ENCODE peak calls at places on chromosomes 6 and 20, in ten cellular contexts. One of them, this sample, is unnamed.

GRCh38 chr6:14984454-14984853 is 261.4 kb upstream of the JARID2 start:
- DNase-seq in MCF 10A: peak
- DNase-seq in hypothalamus: no peak
- DNase-seq in stimulated activated CD4-positive, alpha-beta T cell treated with anti-CD3 and anti-CD28 coated beads, Interleukin-4, amount 100 ng/mL, for 48 hours: no peak
- DNase-seq in H7: no peak
- DNase-seq in SW 1271: no peak
- DNase-seq in tibial nerve: peak
- DNase-seq in activated CD8-positive, alpha-beta memory T cell treated with anti-CD3 and anti-CD28 coated beads for 24 hours: no peak
- DNase-seq in T-helper 2 cell: no peak
- DNase-seq in NCI-H1092 treated with DMSO at 0.1 percent for 48 hours: no peak
- DNase-seq in this sample: no peak

GRCh38 chr20:47438464-47439381 is 63.0 kb upstream of the NCOA3 start:
- DNase-seq in MCF 10A: no peak
- DNase-seq in hypothalamus: no peak
- DNase-seq in stimulated activated CD4-positive, alpha-beta T cell treated with anti-CD3 and anti-CD28 coated beads, Interleukin-4, amount 100 ng/mL, for 48 hours: no peak
- DNase-seq in H7: peak
- DNase-seq in SW 1271: no peak
- DNase-seq in tibial nerve: no peak
- DNase-seq in activated CD8-positive, alpha-beta memory T cell treated with anti-CD3 and anti-CD28 coated beads for 24 hours: no peak
- DNase-seq in T-helper 2 cell: no peak
- DNase-seq in NCI-H1092 treated with DMSO at 0.1 percent for 48 hours: no peak
- DNase-seq in this sample: peak

GRCh38 chr6:1482381-1483166 is 93.2 kb downstream of the FOXF2 start:
- DNase-seq in MCF 10A: peak
- DNase-seq in hypothalamus: no peak
- DNase-seq in stimulated activated CD4-positive, alpha-beta T cell treated with anti-CD3 and anti-CD28 coated beads, Interleukin-4, amount 100 ng/mL, for 48 hours: no peak
- DNase-seq in H7: no peak
- DNase-seq in SW 1271: peak
- DNase-seq in tibial nerve: no peak
- DNase-seq in activated CD8-positive, alpha-beta memory T cell treated with anti-CD3 and anti-CD28 coated beads for 24 hours: no peak
- DNase-seq in T-helper 2 cell: no peak
- DNase-seq in NCI-H1092 treated with DMSO at 0.1 percent for 48 hours: no peak
- DNase-seq in this sample: no peak

GRCh38 chr6:105372862-105373182 is 30.1 kb downstream of the PREP start:
- DNase-seq in MCF 10A: peak
- DNase-seq in hypothalamus: no peak
- DNase-seq in stimulated activated CD4-positive, alpha-beta T cell treated with anti-CD3 and anti-CD28 coated beads, Interleukin-4, amount 100 ng/mL, for 48 hours: no peak
- DNase-seq in H7: no peak
- DNase-seq in SW 1271: no peak
- DNase-seq in tibial nerve: no peak
- DNase-seq in activated CD8-positive, alpha-beta memory T cell treated with anti-CD3 and anti-CD28 coated beads for 24 hours: no peak
- DNase-seq in T-helper 2 cell: no peak
- DNase-seq in NCI-H1092 treated with DMSO at 0.1 percent for 48 hours: no peak
- DNase-seq in this sample: no peak

GRCh38 chr20:58228484-58229197 is at the start of gene ANKRD60:
- DNase-seq in MCF 10A: no peak
- DNase-seq in hypothalamus: no peak
- DNase-seq in stimulated activated CD4-positive, alpha-beta T cell treated with anti-CD3 and anti-CD28 coated beads, Interleukin-4, amount 100 ng/mL, for 48 hours: no peak
- DNase-seq in H7: peak
- DNase-seq in SW 1271: no peak
- DNase-seq in tibial nerve: no peak
- DNase-seq in activated CD8-positive, alpha-beta memory T cell treated with anti-CD3 and anti-CD28 coated beads for 24 hours: peak
- DNase-seq in T-helper 2 cell: no peak
- DNase-seq in NCI-H1092 treated with DMSO at 0.1 percent for 48 hours: peak
- DNase-seq in this sample: no peak

GRCh38 chr20:25054995-25055629 is 2.8 kb downstream of the ACSS1 start:
- DNase-seq in MCF 10A: peak
- DNase-seq in hypothalamus: no peak
- DNase-seq in stimulated activated CD4-positive, alpha-beta T cell treated with anti-CD3 and anti-CD28 coated beads, Interleukin-4, amount 100 ng/mL, for 48 hours: no peak
- DNase-seq in H7: no peak
- DNase-seq in SW 1271: no peak
- DNase-seq in tibial nerve: no peak
- DNase-seq in activated CD8-positive, alpha-beta memory T cell treated with anti-CD3 and anti-CD28 coated beads for 24 hours: no peak
- DNase-seq in T-helper 2 cell: no peak
- DNase-seq in NCI-H1092 treated with DMSO at 0.1 percent for 48 hours: no peak
- DNase-seq in this sample: no peak

GRCh38 chr20:59073582-59073981 is 31.0 kb upstream of the PRELID3B start:
- DNase-seq in MCF 10A: no peak
- DNase-seq in hypothalamus: no peak
- DNase-seq in stimulated activated CD4-positive, alpha-beta T cell treated with anti-CD3 and anti-CD28 coated beads, Interleukin-4, amount 100 ng/mL, for 48 hours: no peak
- DNase-seq in H7: no peak
- DNase-seq in SW 1271: no peak
- DNase-seq in tibial nerve: no peak
- DNase-seq in activated CD8-positive, alpha-beta memory T cell treated with anti-CD3 and anti-CD28 coated beads for 24 hours: no peak
- DNase-seq in T-helper 2 cell: no peak
- DNase-seq in NCI-H1092 treated with DMSO at 0.1 percent for 48 hours: no peak
- DNase-seq in this sample: no peak

GRCh38 chr6:147869223-147869600 is 360.7 kb downstream of the SAMD5 start:
- DNase-seq in MCF 10A: no peak
- DNase-seq in hypothalamus: no peak
- DNase-seq in stimulated activated CD4-positive, alpha-beta T cell treated with anti-CD3 and anti-CD28 coated beads, Interleukin-4, amount 100 ng/mL, for 48 hours: no peak
- DNase-seq in H7: no peak
- DNase-seq in SW 1271: no peak
- DNase-seq in tibial nerve: no peak
- DNase-seq in activated CD8-positive, alpha-beta memory T cell treated with anti-CD3 and anti-CD28 coated beads for 24 hours: no peak
- DNase-seq in T-helper 2 cell: no peak
- DNase-seq in NCI-H1092 treated with DMSO at 0.1 percent for 48 hours: no peak
- DNase-seq in this sample: no peak

GRCh38 chr6:43812850-43813584 is 43.0 kb downstream of the VEGFA start:
- DNase-seq in MCF 10A: no peak
- DNase-seq in hypothalamus: no peak
- DNase-seq in stimulated activated CD4-positive, alpha-beta T cell treated with anti-CD3 and anti-CD28 coated beads, Interleukin-4, amount 100 ng/mL, for 48 hours: no peak
- DNase-seq in H7: no peak
- DNase-seq in SW 1271: no peak
- DNase-seq in tibial nerve: no peak
- DNase-seq in activated CD8-positive, alpha-beta memory T cell treated with anti-CD3 and anti-CD28 coated beads for 24 hours: no peak
- DNase-seq in T-helper 2 cell: no peak
- DNase-seq in NCI-H1092 treated with DMSO at 0.1 percent for 48 hours: no peak
- DNase-seq in this sample: peak

GRCh38 chr6:112117554-112117953 is 30.2 kb downstream of the FAM229B start:
- DNase-seq in MCF 10A: peak
- DNase-seq in hypothalamus: no peak
- DNase-seq in stimulated activated CD4-positive, alpha-beta T cell treated with anti-CD3 and anti-CD28 coated beads, Interleukin-4, amount 100 ng/mL, for 48 hours: no peak
- DNase-seq in H7: no peak
- DNase-seq in SW 1271: no peak
- DNase-seq in tibial nerve: no peak
- DNase-seq in activated CD8-positive, alpha-beta memory T cell treated with anti-CD3 and anti-CD28 coated beads for 24 hours: no peak
- DNase-seq in T-helper 2 cell: no peak
- DNase-seq in NCI-H1092 treated with DMSO at 0.1 percent for 48 hours: no peak
- DNase-seq in this sample: peak

GRCh38 chr6:40960784-40961430 is 78.1 kb downstream of the UNC5CL start:
- DNase-seq in MCF 10A: peak
- DNase-seq in hypothalamus: no peak
- DNase-seq in stimulated activated CD4-positive, alpha-beta T cell treated with anti-CD3 and anti-CD28 coated beads, Interleukin-4, amount 100 ng/mL, for 48 hours: no peak
- DNase-seq in H7: no peak
- DNase-seq in SW 1271: no peak
- DNase-seq in tibial nerve: no peak
- DNase-seq in activated CD8-positive, alpha-beta memory T cell treated with anti-CD3 and anti-CD28 coated beads for 24 hours: no peak
- DNase-seq in T-helper 2 cell: no peak
- DNase-seq in NCI-H1092 treated with DMSO at 0.1 percent for 48 hours: peak
- DNase-seq in this sample: no peak

GRCh38 chr20:50260480-50261221 is 70.0 kb downstream of the CEBPB start:
- DNase-seq in MCF 10A: no peak
- DNase-seq in hypothalamus: no peak
- DNase-seq in stimulated activated CD4-positive, alpha-beta T cell treated with anti-CD3 and anti-CD28 coated beads, Interleukin-4, amount 100 ng/mL, for 48 hours: no peak
- DNase-seq in H7: no peak
- DNase-seq in SW 1271: no peak
- DNase-seq in tibial nerve: no peak
- DNase-seq in activated CD8-positive, alpha-beta memory T cell treated with anti-CD3 and anti-CD28 coated beads for 24 hours: no peak
- DNase-seq in T-helper 2 cell: no peak
- DNase-seq in NCI-H1092 treated with DMSO at 0.1 percent for 48 hours: peak
- DNase-seq in this sample: no peak

GRCh38 chr6:28985396-28986164 is 19.5 kb downstream of the ZNF311 start:
- DNase-seq in MCF 10A: peak
- DNase-seq in hypothalamus: peak
- DNase-seq in stimulated activated CD4-positive, alpha-beta T cell treated with anti-CD3 and anti-CD28 coated beads, Interleukin-4, amount 100 ng/mL, for 48 hours: no peak
- DNase-seq in H7: peak
- DNase-seq in SW 1271: peak
- DNase-seq in tibial nerve: peak
- DNase-seq in activated CD8-positive, alpha-beta memory T cell treated with anti-CD3 and anti-CD28 coated beads for 24 hours: no peak
- DNase-seq in T-helper 2 cell: no peak
- DNase-seq in NCI-H1092 treated with DMSO at 0.1 percent for 48 hours: peak
- DNase-seq in this sample: no peak

GRCh38 chr6:11500008-11500407 is 37.5 kb upstream of the TMEM170B start:
- DNase-seq in MCF 10A: peak
- DNase-seq in hypothalamus: no peak
- DNase-seq in stimulated activated CD4-positive, alpha-beta T cell treated with anti-CD3 and anti-CD28 coated beads, Interleukin-4, amount 100 ng/mL, for 48 hours: no peak
- DNase-seq in H7: no peak
- DNase-seq in SW 1271: no peak
- DNase-seq in tibial nerve: no peak
- DNase-seq in activated CD8-positive, alpha-beta memory T cell treated with anti-CD3 and anti-CD28 coated beads for 24 hours: no peak
- DNase-seq in T-helper 2 cell: no peak
- DNase-seq in NCI-H1092 treated with DMSO at 0.1 percent for 48 hours: no peak
- DNase-seq in this sample: no peak

GRCh38 chr6:69216127-69216526 is 580.7 kb downstream of the LMBRD1 start:
- DNase-seq in MCF 10A: no peak
- DNase-seq in hypothalamus: no peak
- DNase-seq in stimulated activated CD4-positive, alpha-beta T cell treated with anti-CD3 and anti-CD28 coated beads, Interleukin-4, amount 100 ng/mL, for 48 hours: no peak
- DNase-seq in H7: peak
- DNase-seq in SW 1271: no peak
- DNase-seq in tibial nerve: no peak
- DNase-seq in activated CD8-positive, alpha-beta memory T cell treated with anti-CD3 and anti-CD28 coated beads for 24 hours: no peak
- DNase-seq in T-helper 2 cell: no peak
- DNase-seq in NCI-H1092 treated with DMSO at 0.1 percent for 48 hours: no peak
- DNase-seq in this sample: no peak

GRCh38 chr6:166763606-166764472 is 136.8 kb upstream of the RPS6KA2 start:
- DNase-seq in MCF 10A: no peak
- DNase-seq in hypothalamus: no peak
- DNase-seq in stimulated activated CD4-positive, alpha-beta T cell treated with anti-CD3 and anti-CD28 coated beads, Interleukin-4, amount 100 ng/mL, for 48 hours: no peak
- DNase-seq in H7: peak
- DNase-seq in SW 1271: no peak
- DNase-seq in tibial nerve: no peak
- DNase-seq in activated CD8-positive, alpha-beta memory T cell treated with anti-CD3 and anti-CD28 coated beads for 24 hours: peak
- DNase-seq in T-helper 2 cell: no peak
- DNase-seq in NCI-H1092 treated with DMSO at 0.1 percent for 48 hours: no peak
- DNase-seq in this sample: no peak

GRCh38 chr6:142210606-142211005 is 63.5 kb downstream of the VTA1 start:
- DNase-seq in MCF 10A: no peak
- DNase-seq in hypothalamus: no peak
- DNase-seq in stimulated activated CD4-positive, alpha-beta T cell treated with anti-CD3 and anti-CD28 coated beads, Interleukin-4, amount 100 ng/mL, for 48 hours: no peak
- DNase-seq in H7: no peak
- DNase-seq in SW 1271: no peak
- DNase-seq in tibial nerve: no peak
- DNase-seq in activated CD8-positive, alpha-beta memory T cell treated with anti-CD3 and anti-CD28 coated beads for 24 hours: no peak
- DNase-seq in T-helper 2 cell: no peak
- DNase-seq in NCI-H1092 treated with DMSO at 0.1 percent for 48 hours: no peak
- DNase-seq in this sample: no peak

GRCh38 chr6:106334646-106335448 is 9.3 kb upstream of the ATG5 start:
- DNase-seq in MCF 10A: peak
- DNase-seq in hypothalamus: no peak
- DNase-seq in stimulated activated CD4-positive, alpha-beta T cell treated with anti-CD3 and anti-CD28 coated beads, Interleukin-4, amount 100 ng/mL, for 48 hours: peak
- DNase-seq in H7: peak
- DNase-seq in SW 1271: peak
- DNase-seq in tibial nerve: no peak
- DNase-seq in activated CD8-positive, alpha-beta memory T cell treated with anti-CD3 and anti-CD28 coated beads for 24 hours: peak
- DNase-seq in T-helper 2 cell: peak
- DNase-seq in NCI-H1092 treated with DMSO at 0.1 percent for 48 hours: peak
- DNase-seq in this sample: peak

GRCh38 chr6:31970604-31971271 is 1.2 kb downstream of the DXO start:
- DNase-seq in MCF 10A: peak
- DNase-seq in hypothalamus: no peak
- DNase-seq in stimulated activated CD4-positive, alpha-beta T cell treated with anti-CD3 and anti-CD28 coated beads, Interleukin-4, amount 100 ng/mL, for 48 hours: no peak
- DNase-seq in H7: no peak
- DNase-seq in SW 1271: no peak
- DNase-seq in tibial nerve: no peak
- DNase-seq in activated CD8-positive, alpha-beta memory T cell treated with anti-CD3 and anti-CD28 coated beads for 24 hours: no peak
- DNase-seq in T-helper 2 cell: no peak
- DNase-seq in NCI-H1092 treated with DMSO at 0.1 percent for 48 hours: peak
- DNase-seq in this sample: no peak

GRCh38 chr6:117346142-117346930 is 79.4 kb downstream of the ROS1 start:
- DNase-seq in MCF 10A: peak
- DNase-seq in hypothalamus: no peak
- DNase-seq in stimulated activated CD4-positive, alpha-beta T cell treated with anti-CD3 and anti-CD28 coated beads, Interleukin-4, amount 100 ng/mL, for 48 hours: no peak
- DNase-seq in H7: no peak
- DNase-seq in SW 1271: no peak
- DNase-seq in tibial nerve: no peak
- DNase-seq in activated CD8-positive, alpha-beta memory T cell treated with anti-CD3 and anti-CD28 coated beads for 24 hours: no peak
- DNase-seq in T-helper 2 cell: no peak
- DNase-seq in NCI-H1092 treated with DMSO at 0.1 percent for 48 hours: peak
- DNase-seq in this sample: no peak

GRCh38 chr6:167523426-167523825 is 198.5 kb downstream of the TTLL2 start:
- DNase-seq in MCF 10A: no peak
- DNase-seq in hypothalamus: no peak
- DNase-seq in stimulated activated CD4-positive, alpha-beta T cell treated with anti-CD3 and anti-CD28 coated beads, Interleukin-4, amount 100 ng/mL, for 48 hours: no peak
- DNase-seq in H7: no peak
- DNase-seq in SW 1271: no peak
- DNase-seq in tibial nerve: no peak
- DNase-seq in activated CD8-positive, alpha-beta memory T cell treated with anti-CD3 and anti-CD28 coated beads for 24 hours: no peak
- DNase-seq in T-helper 2 cell: no peak
- DNase-seq in NCI-H1092 treated with DMSO at 0.1 percent for 48 hours: no peak
- DNase-seq in this sample: no peak

GRCh38 chr6:166739655-166740318 is 112.7 kb upstream of the RPS6KA2 start:
- DNase-seq in MCF 10A: no peak
- DNase-seq in hypothalamus: no peak
- DNase-seq in stimulated activated CD4-positive, alpha-beta T cell treated with anti-CD3 and anti-CD28 coated beads, Interleukin-4, amount 100 ng/mL, for 48 hours: no peak
- DNase-seq in H7: no peak
- DNase-seq in SW 1271: no peak
- DNase-seq in tibial nerve: no peak
- DNase-seq in activated CD8-positive, alpha-beta memory T cell treated with anti-CD3 and anti-CD28 coated beads for 24 hours: no peak
- DNase-seq in T-helper 2 cell: no peak
- DNase-seq in NCI-H1092 treated with DMSO at 0.1 percent for 48 hours: no peak
- DNase-seq in this sample: peak

GRCh38 chr20:58514321-58515239 is 619 bp downstream of the APCDD1L start:
- DNase-seq in MCF 10A: no peak
- DNase-seq in hypothalamus: no peak
- DNase-seq in stimulated activated CD4-positive, alpha-beta T cell treated with anti-CD3 and anti-CD28 coated beads, Interleukin-4, amount 100 ng/mL, for 48 hours: no peak
- DNase-seq in H7: peak
- DNase-seq in SW 1271: no peak
- DNase-seq in tibial nerve: no peak
- DNase-seq in activated CD8-positive, alpha-beta memory T cell treated with anti-CD3 and anti-CD28 coated beads for 24 hours: no peak
- DNase-seq in T-helper 2 cell: no peak
- DNase-seq in NCI-H1092 treated with DMSO at 0.1 percent for 48 hours: no peak
- DNase-seq in this sample: no peak

GRCh38 chr6:152863618-152864326 is 113.2 kb downstream of the VIP start:
- DNase-seq in MCF 10A: peak
- DNase-seq in hypothalamus: no peak
- DNase-seq in stimulated activated CD4-positive, alpha-beta T cell treated with anti-CD3 and anti-CD28 coated beads, Interleukin-4, amount 100 ng/mL, for 48 hours: peak
- DNase-seq in H7: peak
- DNase-seq in SW 1271: no peak
- DNase-seq in tibial nerve: peak
- DNase-seq in activated CD8-positive, alpha-beta memory T cell treated with anti-CD3 and anti-CD28 coated beads for 24 hours: peak
- DNase-seq in T-helper 2 cell: peak
- DNase-seq in NCI-H1092 treated with DMSO at 0.1 percent for 48 hours: peak
- DNase-seq in this sample: peak